ENCODE peak calls at places on chromosomes 12 and 14, in four cellular contexts. S is GM23338, L is PC-9, P is hepatocyte. H is an unnamed sample.

GRCh38 chr12:26374934-26375333 is 179.6 kb downstream of the SSPN start:
- DNase-seq in L (no peak), P (no peak), S (no peak), H (no peak)

GRCh38 chr12:109817627-109818231 is 15.5 kb downstream of the TRPV4 start:
- DNase-seq in S (no peak), L (no peak), P (no peak), H (no peak)

GRCh38 chr14:35829449-35829848 is 3.3 kb downstream of the BRMS1L start:
- DNase-seq in S (no peak), P (no peak), L (no peak), H (peak; percentile 37)

GRCh38 chr14:72962829-72963312 is 36.6 kb downstream of the DCAF4 start:
- DNase-seq in P (no peak), L (peak; percentile 85), S (peak; percentile 79), H (peak; percentile 91)

GRCh38 chr12:52506858-52507715 is 13.1 kb downstream of the KRT5 start:
- DNase-seq in S (peak; percentile 80), P (peak; percentile 66), L (peak; percentile 36), H (peak; percentile 72)

GRCh38 chr14:96246535-96246839 is 9.5 kb upstream of the BDKRB1 start:
- DNase-seq in L (peak; percentile 80), S (no peak), P (peak; percentile 86), H (peak; percentile 31)

GRCh38 chr12:109609256-109609821 is 35.7 kb downstream of the MVK start:
- DNase-seq in L (no peak), S (no peak), P (no peak), H (no peak)

GRCh38 chr12:131363416-131363815 is 347.5 kb upstream of the SFSWAP start:
- DNase-seq in L (no peak), P (no peak), S (no peak), H (no peak)

GRCh38 chr14:92961567-92961855 is 38.6 kb downstream of the CHGA start:
- DNase-seq in P (no peak), L (no peak), S (no peak), H (no peak)

GRCh38 chr14:35034440-35034833 is 11.6 kb upstream of the FAM177A1 start:
- DNase-seq in L (no peak), S (no peak), P (no peak), H (no peak)

GRCh38 chr14:98808494-98809407 is 463.2 kb downstream of the BCL11B start:
- DNase-seq in S (no peak), L (no peak), P (no peak), H (no peak)

GRCh38 chr14:97848351-97848980 is 1051.3 kb downstream of the VRK1 start:
- DNase-seq in L (no peak), S (peak; percentile 12), P (peak; percentile 48), H (peak; percentile 7)

GRCh38 chr14:92780444-92780843 is 13.7 kb upstream of the GOLGA5 start:
- DNase-seq in S (no peak), L (peak; percentile 40), P (no peak), H (peak; percentile 46)

GRCh38 chr14:44404021-44404420 is 103.1 kb downstream of the FSCB start:
- DNase-seq in S (no peak), P (no peak), L (no peak), H (peak; percentile 87)

GRCh38 chr12:92581579-92581978 is 121.2 kb upstream of the PLEKHG7 start:
- DNase-seq in P (no peak), L (no peak), S (no peak), H (no peak)

GRCh38 chr14:100168515-100168914 is 9.1 kb upstream of the DEGS2 start:
- DNase-seq in P (no peak), S (no peak), L (no peak), H (no peak)

GRCh38 chr14:77128414-77128891 is 13.1 kb downstream of the ZDHHC22 start:
- DNase-seq in P (no peak), S (no peak), L (peak; percentile 54), H (peak; percentile 88)

GRCh38 chr12:116539905-116540482 is 19.2 kb upstream of the MAP1LC3B2 start:
- DNase-seq in S (peak; percentile 73), P (peak; percentile 62), L (no peak), H (peak; percentile 55)

GRCh38 chr12:49369723-49370145 is 2.5 kb downstream of the SPATS2 start:
- DNase-seq in L (no peak), S (peak; percentile 73), P (peak; percentile 51), H (peak; percentile 61)

GRCh38 chr12:26100966-26101744 is 23.7 kb downstream of the BHLHE41 start:
- DNase-seq in S (no peak), L (peak; percentile 99), P (peak; percentile 87), H (peak; percentile 100)

GRCh38 chr12:82904219-82904795 is 217.6 kb downstream of the TMTC2 start:
- DNase-seq in P (no peak), L (no peak), S (no peak), H (peak; percentile 11)

GRCh38 chr14:91413547-91414474 is 3.8 kb downstream of the CCDC88C start:
- DNase-seq in P (peak; percentile 86), L (peak; percentile 73), S (peak; percentile 97), H (no peak)

GRCh38 chr12:21502164-21502496 is 541 bp downstream of the GOLT1B start:
- DNase-seq in L (no peak), S (no peak), P (peak; percentile 45), H (peak; percentile 5)

GRCh38 chr12:92064420-92064819 is 81.2 kb downstream of the BTG1 start:
- DNase-seq in P (no peak), L (no peak), S (no peak), H (no peak)

GRCh38 chr12:70078161-70078560 is 165.1 kb upstream of the CNOT2 start:
- DNase-seq in P (no peak), S (no peak), L (no peak), H (no peak)
- H3K4me1 ChIP-seq in P (no peaks in the 10 kb centered on the region), S (no peaks in the 10 kb centered on the region), L (no peaks in the 10 kb centered on the region), H (no peaks in the 10 kb centered on the region)

GRCh38 chr12:28975564-28976340 is 173.3 kb upstream of the FAR2 start:
- DNase-seq in S (no peak), L (no peak), P (no peak), H (peak; percentile 57)
- H3K9me2 ChIP-seq in S (peaks cover 4% of the 10 kb centered on the region), L (peaks cover 5% of the 10 kb centered on the region), P (no peaks in the 10 kb centered on the region), H (peaks cover 5% of the 10 kb centered on the region)

DNA sequence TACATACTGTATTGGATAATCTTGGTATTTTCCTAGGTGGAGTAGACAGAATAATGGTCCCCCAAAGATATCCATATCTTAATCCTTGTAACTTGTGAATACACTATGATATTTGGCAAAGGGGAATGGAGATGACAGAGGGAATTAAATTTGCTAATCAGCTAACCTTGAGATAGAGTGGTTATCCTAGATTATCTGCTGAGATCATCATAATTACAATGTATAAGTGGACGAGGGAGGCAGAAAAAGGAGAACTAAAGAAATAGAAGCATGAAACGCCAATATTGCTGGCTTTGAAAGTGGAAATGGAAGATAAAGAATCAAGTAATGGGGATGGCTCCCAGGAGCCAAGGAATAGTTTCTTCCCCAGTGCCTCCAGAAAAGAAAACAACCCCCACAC is 398.7 kb downstream of the NOVA1 start:
- DNase-seq in P (no peak), S (no peak), L (no peak), H (no peak)
- H3K4me1 ChIP-seq in P (no peaks in the 10 kb centered on the region), S (no peaks in the 10 kb centered on the region), L (no peaks in the 10 kb centered on the region), H (peaks cover 11% of the 10 kb centered on the region)

DNA sequence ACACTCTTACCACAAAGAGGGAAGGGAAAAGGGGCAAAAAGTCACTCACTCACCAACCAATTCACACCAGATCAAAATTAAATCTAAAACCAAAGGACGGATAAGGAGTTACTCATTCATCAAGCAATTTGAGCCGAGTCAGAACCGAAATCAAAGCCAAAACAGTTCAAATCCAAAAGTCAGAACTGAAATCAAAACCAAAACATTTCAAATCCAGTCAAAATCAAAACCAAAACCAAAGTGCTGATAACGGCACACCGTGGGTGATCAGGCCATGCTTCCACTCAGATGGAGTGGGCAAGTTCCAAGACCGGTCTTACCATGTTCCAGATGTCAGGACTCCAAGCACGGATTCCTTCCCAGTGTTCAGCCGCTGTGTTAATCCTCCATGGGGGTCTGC is 139.5 kb downstream of the SLC38A6 start:
- DNase-seq in P (no peak), L (no peak), S (no peak), H (no peak)
- H3K9me2 ChIP-seq in P (no peaks in the 10 kb centered on the region), L (no peaks in the 10 kb centered on the region), S (peaks cover 5% of the 10 kb centered on the region), H (no peaks in the 10 kb centered on the region)

GRCh38 chr14:69938751-69939150 is 59.5 kb downstream of the SMOC1 start:
- DNase-seq in P (no peak), L (no peak), S (no peak), H (no peak)
- H3K4me1 ChIP-seq in P (peaks cover 34% of the 10 kb centered on the region), L (no peaks in the 10 kb centered on the region), S (no peaks in the 10 kb centered on the region), H (no peaks in the 10 kb centered on the region)

H was measured in PC-3.